ENCODE peak calls at places on chromosome 18, in ten cellular contexts. U is upper lobe of left lung, M is uterus, F is tibial nerve, O is body of pancreas, Y is sigmoid colon, N is heart left ventricle, B is HepG2, I is K562, Z is stomach. D is an unnamed sample.

GRCh38 chr18:68177807-68178702 is 536.9 kb downstream of the TMX3 start:
- DNase-seq in U (no peak), M (no peak), Y (no peak), B (peak), O (no peak), F (no peak), N (no peak), Z (peak), I (no peak), D (no peak)

GRCh38 chr18:27564066-27564465 is 379.0 kb upstream of the CHST9 start:
- DNase-seq in F (no peak), I (no peak), N (no peak), Y (no peak), U (no peak), O (no peak), M (no peak), Z (no peak), B (no peak), D (no peak)

GRCh38 chr18:5627756-5628511 is 84.1 kb upstream of the EPB41L3 start:
- DNase-seq in B (no peak), O (no peak), Z (no peak), N (no peak), U (peak), M (no peak), Y (no peak), F (no peak), I (no peak), D (no peak)

GRCh38 chr18:33666915-33667314 is 88.9 kb downstream of the ASXL3 start:
- DNase-seq in Y (no peak), N (no peak), I (no peak), F (no peak), O (no peak), Z (no peak), M (no peak), U (no peak), B (no peak), D (no peak)

GRCh38 chr18:48388478-48388877 is 20.7 kb downstream of the ZBTB7C start:
- DNase-seq in Y (no peak), F (no peak), M (no peak), U (no peak), N (no peak), B (no peak), O (no peak), Z (no peak), I (no peak), D (no peak)

GRCh38 chr18:55013086-55013485 is 53.8 kb upstream of the CCDC68 start:
- DNase-seq in B (no peak), Y (no peak), N (no peak), I (no peak), F (no peak), Z (no peak), M (no peak), U (no peak), O (no peak), D (no peak)

GRCh38 chr18:58784601-58785137 is 80.0 kb upstream of the ZNF532 start:
- DNase-seq in Y (no peak), O (no peak), U (peak), F (no peak), B (no peak), Z (no peak), I (no peak), N (peak), M (no peak), D (no peak)

GRCh38 chr18:57154389-57154788 is 7.5 kb downstream of the BOD1L2 start:
- DNase-seq in U (peak), F (no peak), B (no peak), M (no peak), N (no peak), Y (no peak), Z (no peak), I (no peak), O (peak), D (no peak)

DNA sequence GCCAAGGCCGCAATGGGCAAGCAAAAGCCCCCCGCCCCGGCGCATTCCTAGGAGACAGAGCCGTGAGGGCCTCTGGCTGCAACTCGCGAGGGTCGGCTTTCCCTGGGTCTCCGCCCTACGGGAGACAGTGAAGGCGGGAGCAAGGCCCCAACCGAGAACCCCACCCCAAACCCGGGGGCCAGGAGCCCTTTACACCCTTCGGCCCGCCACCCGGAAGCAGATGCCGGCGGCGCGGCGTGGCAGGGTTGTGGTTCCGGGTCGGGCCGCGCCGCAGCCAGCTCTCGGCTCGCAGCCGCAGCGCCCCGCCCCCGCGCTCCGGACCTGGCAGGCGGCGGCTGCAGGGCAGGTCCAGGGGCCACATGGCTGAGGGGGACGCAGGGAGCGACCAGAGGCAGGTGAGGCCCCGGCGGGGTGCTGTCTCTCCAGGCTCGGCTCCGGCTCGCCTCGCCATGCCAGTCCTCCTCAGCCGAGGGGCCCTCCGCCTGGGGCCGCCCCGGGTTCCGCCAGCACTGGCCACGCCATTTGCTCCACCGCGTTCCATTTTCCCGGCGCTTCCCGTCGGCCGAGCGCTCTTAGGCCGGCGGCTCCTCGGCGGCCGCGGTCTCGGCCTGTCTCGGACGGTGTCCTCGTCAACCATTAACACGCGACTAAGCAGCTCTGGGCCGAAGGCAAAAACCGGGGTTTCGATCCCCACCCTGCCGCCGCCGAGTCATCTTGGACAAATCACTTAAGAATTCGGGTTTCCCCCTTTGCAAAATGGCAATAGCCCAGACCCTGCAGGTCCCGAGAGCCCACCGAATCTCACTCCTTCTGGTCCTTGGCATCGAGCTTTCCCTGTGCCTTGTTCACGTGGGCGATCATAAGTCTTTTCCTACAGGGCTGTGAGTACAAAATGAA is at the start of gene IMPACT:
- DNase-seq in M (peak), Z (peak), N (peak), U (peak), O (peak), B (peak), F (peak), I (peak), Y (peak), D (peak)
- TF ChIP-seq POLR2A in M (peak), Z (no peak), N (peak), U (no peak), O (peak), B (peak), F (peak), I (peak), Y (no peak), D (peak)

GRCh38 chr18:35240664-35241522 is at the start of gene ZNF397:
- DNase-seq in Z (peak), B (peak), O (peak), I (peak), M (peak), N (peak), Y (peak), F (peak), U (peak), D (peak)
- TF ChIP-seq POLR2A in Z (peak), B (peak), O (peak), I (peak), M (peak), N (peak), Y (peak), F (peak), U (peak), D (peak)

GRCh38 chr18:11674119-11674518 is 14.9 kb upstream of the GNAL start:
- DNase-seq in N (no peak), B (no peak), O (no peak), Z (no peak), U (no peak), I (no peak), M (no peak), Y (no peak), F (no peak), D (no peak)
- TF ChIP-seq POLR2A in N (no peak), B (no peak), O (no peak), Z (no peak), U (no peak), I (no peak), M (no peak), Y (no peak), F (no peak), D (no peak)

DNA sequence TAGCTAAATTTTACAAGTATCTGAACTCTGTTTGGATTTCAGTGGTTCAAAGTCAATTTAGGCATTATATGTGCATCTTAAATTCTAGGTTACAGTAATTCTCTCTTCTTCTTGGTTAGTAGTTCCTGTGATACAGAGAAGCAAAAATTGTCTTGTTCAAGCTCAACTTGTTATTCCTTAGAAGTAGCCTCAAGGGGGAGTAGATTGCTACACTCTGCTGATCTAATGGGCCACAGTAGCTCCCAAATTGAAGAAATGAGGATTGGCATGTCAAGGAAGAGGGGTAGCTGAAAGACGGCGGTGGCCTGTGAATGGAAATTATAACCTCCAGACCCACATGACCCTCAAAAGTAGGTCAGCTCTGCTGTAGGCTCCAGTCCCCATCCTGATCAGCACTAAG is 334.7 kb downstream of the HRH4 start:
- DNase-seq in B (no peak), Z (no peak), O (no peak), M (no peak), I (no peak), F (no peak), Y (no peak), N (no peak), U (no peak), D (no peak)
- TF ChIP-seq POLR2A in B (no peak), Z (no peak), O (no peak), M (no peak), I (no peak), F (no peak), Y (no peak), N (no peak), U (no peak), D (no peak)

DNA sequence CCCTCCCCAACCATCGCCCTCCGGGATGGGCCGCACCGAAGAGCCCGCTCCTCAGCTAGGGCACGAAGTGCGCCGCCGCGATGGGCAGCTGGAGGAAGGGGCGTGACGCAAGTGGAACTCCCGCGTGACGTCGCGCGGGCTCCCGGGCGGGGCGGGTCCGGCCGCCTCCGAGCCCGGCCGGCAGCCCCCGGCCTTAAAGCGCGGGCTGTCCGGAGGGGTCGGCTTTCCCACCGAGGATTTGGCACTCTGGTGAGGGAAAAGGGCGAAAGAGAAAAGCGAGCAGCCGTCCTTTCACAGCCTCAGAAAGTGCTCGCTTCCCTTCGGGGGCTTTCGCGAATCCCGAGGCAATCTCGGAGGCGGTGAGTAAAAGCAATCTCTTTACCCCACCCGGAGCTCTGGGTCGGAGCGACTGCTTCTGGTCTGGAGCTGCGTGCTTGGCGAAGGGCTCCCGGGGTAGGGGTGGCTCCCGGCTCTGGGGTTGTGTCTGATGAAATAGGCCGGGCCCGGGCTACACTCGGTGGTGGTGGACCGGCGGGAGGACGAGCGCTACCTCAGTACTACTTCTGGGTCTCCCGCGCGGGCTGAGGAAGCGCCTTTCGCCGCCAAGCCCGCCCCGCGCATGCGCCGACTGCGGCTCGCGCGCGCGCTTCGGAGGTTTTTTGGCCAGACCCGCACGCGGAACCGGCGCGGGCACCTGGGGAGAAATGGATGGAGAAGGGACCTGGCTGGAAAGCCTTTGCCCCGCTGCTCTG is at the start of gene RBBP8:
- DNase-seq in Z (peak), N (peak), B (peak), I (peak), Y (peak), O (peak), F (peak), U (peak), M (peak), D (peak)
- TF ChIP-seq POLR2A in Z (peak), N (peak), B (peak), I (peak), Y (peak), O (peak), F (peak), U (peak), M (peak), D (peak)

D was measured in H54.